ENCODE peak calls at places on chromosomes 1 and 21, in six cellular contexts. One of them, this sample, is unnamed.

GRCh38 chr1:236066828-236067386 is 2.0 kb upstream of the NID1 start:
- DNase-seq in H1: no peak
- DNase-seq in GM12878: peak
- DNase-seq in K562: no peak
- DNase-seq in GM12892: peak
- DNase-seq in HepG2: no peak
- DNase-seq in this sample: peak

GRCh38 chr1:224507771-224508523 is 73.3 kb upstream of the WDR26 start:
- DNase-seq in H1: no peak
- DNase-seq in GM12878: no peak
- DNase-seq in K562: no peak
- DNase-seq in GM12892: no peak
- DNase-seq in HepG2: peak
- DNase-seq in this sample: no peak

GRCh38 chr1:4307911-4308545 is 346.4 kb upstream of the AJAP1 start:
- DNase-seq in H1: no peak
- DNase-seq in GM12878: no peak
- DNase-seq in K562: no peak
- DNase-seq in GM12892: no peak
- DNase-seq in HepG2: no peak
- DNase-seq in this sample: no peak

GRCh38 chr1:225999912-226000337 is 782 bp upstream of the SDE2 start:
- DNase-seq in H1: no peak
- DNase-seq in GM12878: peak
- DNase-seq in K562: no peak
- DNase-seq in GM12892: no peak
- DNase-seq in HepG2: peak
- DNase-seq in this sample: no peak

GRCh38 chr1:156463874-156464273 is 36.7 kb downstream of the MEF2D start:
- DNase-seq in H1: no peak
- DNase-seq in GM12878: no peak
- DNase-seq in K562: no peak
- DNase-seq in GM12892: no peak
- DNase-seq in HepG2: no peak
- DNase-seq in this sample: no peak

GRCh38 chr1:183019860-183020259 is 3.4 kb upstream of the LAMC1 start:
- DNase-seq in H1: no peak
- DNase-seq in GM12878: no peak
- DNase-seq in K562: no peak
- DNase-seq in GM12892: no peak
- DNase-seq in HepG2: peak
- DNase-seq in this sample: no peak

GRCh38 chr1:219088778-219089557 is 84.7 kb upstream of the LYPLAL1 start:
- DNase-seq in H1: no peak
- DNase-seq in GM12878: peak
- DNase-seq in K562: peak
- DNase-seq in GM12892: no peak
- DNase-seq in HepG2: peak
- DNase-seq in this sample: no peak

GRCh38 chr1:23475134-23475628 is 8.8 kb downstream of the ASAP3 start:
- DNase-seq in H1: no peak
- DNase-seq in GM12878: no peak
- DNase-seq in K562: no peak
- DNase-seq in GM12892: no peak
- DNase-seq in HepG2: no peak
- DNase-seq in this sample: no peak

GRCh38 chr1:101992816-101993575 is 3.7 kb downstream of the OLFM3 start:
- DNase-seq in H1: no peak
- DNase-seq in GM12878: no peak
- DNase-seq in K562: no peak
- DNase-seq in GM12892: no peak
- DNase-seq in HepG2: no peak
- DNase-seq in this sample: no peak

GRCh38 chr1:162605225-162605927 is 26.9 kb upstream of the DDR2 start:
- DNase-seq in H1: no peak
- DNase-seq in GM12878: no peak
- DNase-seq in K562: no peak
- DNase-seq in GM12892: no peak
- DNase-seq in HepG2: no peak
- DNase-seq in this sample: no peak

GRCh38 chr1:62823556-62823955 is 39.6 kb downstream of the ATG4C start:
- DNase-seq in H1: no peak
- DNase-seq in GM12878: no peak
- DNase-seq in K562: no peak
- DNase-seq in GM12892: no peak
- DNase-seq in HepG2: no peak
- DNase-seq in this sample: no peak

GRCh38 chr1:54347955-54348699 is 58.1 kb downstream of the SSBP3 start:
- DNase-seq in H1: no peak
- DNase-seq in GM12878: no peak
- DNase-seq in K562: no peak
- DNase-seq in GM12892: no peak
- DNase-seq in HepG2: peak
- DNase-seq in this sample: no peak

GRCh38 chr1:27575861-27576331 is 28.0 kb downstream of the AHDC1 start:
- DNase-seq in H1: no peak
- DNase-seq in GM12878: no peak
- DNase-seq in K562: peak
- DNase-seq in GM12892: peak
- DNase-seq in HepG2: peak
- DNase-seq in this sample: peak

GRCh38 chr1:30929135-30929889 is 20.8 kb upstream of the SDC3 start:
- DNase-seq in H1: peak
- DNase-seq in GM12878: no peak
- DNase-seq in K562: peak
- DNase-seq in GM12892: no peak
- DNase-seq in HepG2: peak
- DNase-seq in this sample: no peak

GRCh38 chr1:1815606-1816281 is 37.5 kb upstream of the NADK start:
- DNase-seq in H1: no peak
- DNase-seq in GM12878: no peak
- DNase-seq in K562: no peak
- DNase-seq in GM12892: no peak
- DNase-seq in HepG2: no peak
- DNase-seq in this sample: no peak

GRCh38 chr1:28176492-28177470 is at the start of gene PTAFR:
- DNase-seq in H1: no peak
- DNase-seq in GM12878: no peak
- DNase-seq in K562: no peak
- DNase-seq in GM12892: peak
- DNase-seq in HepG2: no peak
- DNase-seq in this sample: peak

GRCh38 chr1:36384542-36385409 is 948 bp downstream of the STK40 start:
- DNase-seq in H1: no peak
- DNase-seq in GM12878: no peak
- DNase-seq in K562: peak
- DNase-seq in GM12892: no peak
- DNase-seq in HepG2: peak
- DNase-seq in this sample: no peak

GRCh38 chr1:223135176-223135575 is 7.9 kb downstream of the TLR5 start:
- DNase-seq in H1: no peak
- DNase-seq in GM12878: no peak
- DNase-seq in K562: no peak
- DNase-seq in GM12892: no peak
- DNase-seq in HepG2: no peak
- DNase-seq in this sample: no peak

GRCh38 chr1:50155564-50155963 is 46.8 kb downstream of the ELAVL4 start:
- DNase-seq in H1: no peak
- DNase-seq in GM12878: no peak
- DNase-seq in K562: no peak
- DNase-seq in GM12892: no peak
- DNase-seq in HepG2: no peak
- DNase-seq in this sample: no peak

GRCh38 chr1:26010800-26011199 is 10.8 kb upstream of the EXTL1 start:
- DNase-seq in H1: no peak
- DNase-seq in GM12878: no peak
- DNase-seq in K562: no peak
- DNase-seq in GM12892: no peak
- DNase-seq in HepG2: no peak
- DNase-seq in this sample: no peak

GRCh38 chr1:102879439-102879993 is 228.8 kb downstream of the COL11A1 start:
- DNase-seq in H1: no peak
- DNase-seq in GM12878: no peak
- DNase-seq in K562: no peak
- DNase-seq in GM12892: no peak
- DNase-seq in HepG2: peak
- DNase-seq in this sample: no peak

GRCh38 chr1:41357451-41358151 is 3.6 kb upstream of the FOXO6 start:
- DNase-seq in H1: no peak
- DNase-seq in GM12878: no peak
- DNase-seq in K562: no peak
- DNase-seq in GM12892: no peak
- DNase-seq in HepG2: no peak
- DNase-seq in this sample: no peak

GRCh38 chr1:155777541-155777940 is 79.5 kb downstream of the GON4L start:
- DNase-seq in H1: no peak
- DNase-seq in GM12878: no peak
- DNase-seq in K562: no peak
- DNase-seq in GM12892: no peak
- DNase-seq in HepG2: no peak
- DNase-seq in this sample: no peak

GRCh38 chr1:27057801-27058647 is 45.4 kb upstream of the TENT5B start:
- DNase-seq in H1: no peak
- DNase-seq in GM12878: no peak
- DNase-seq in K562: no peak
- DNase-seq in GM12892: no peak
- DNase-seq in HepG2: no peak
- DNase-seq in this sample: no peak

GRCh38 chr21:28832013-28832714 is 160.5 kb downstream of the LTN1 start:
- DNase-seq in H1: no peak
- DNase-seq in GM12878: no peak
- DNase-seq in K562: no peak
- DNase-seq in GM12892: no peak
- DNase-seq in HepG2: peak
- DNase-seq in this sample: no peak

GRCh38 chr1:177209357-177209756 is 38.6 kb downstream of the BRINP2 start:
- DNase-seq in H1: no peak
- DNase-seq in GM12878: no peak
- DNase-seq in K562: no peak
- DNase-seq in GM12892: no peak
- DNase-seq in HepG2: no peak
- DNase-seq in this sample: no peak

GRCh38 chr1:210568631-210569030 is 239.9 kb downstream of the HHAT start:
- DNase-seq in H1: no peak
- DNase-seq in GM12878: no peak
- DNase-seq in K562: no peak
- DNase-seq in GM12892: no peak
- DNase-seq in HepG2: no peak
- DNase-seq in this sample: no peak

GRCh38 chr1:50605186-50605875 is 182.1 kb upstream of the DMRTA2 start:
- DNase-seq in H1: no peak
- DNase-seq in GM12878: no peak
- DNase-seq in K562: peak
- DNase-seq in GM12892: no peak
- DNase-seq in HepG2: peak
- DNase-seq in this sample: no peak

GRCh38 chr1:43708006-43708412 is 673 bp downstream of the ST3GAL3 start:
- DNase-seq in H1: peak
- DNase-seq in GM12878: no peak
- DNase-seq in K562: no peak
- DNase-seq in GM12892: no peak
- DNase-seq in HepG2: no peak
- DNase-seq in this sample: no peak

GRCh38 chr1:6614953-6615785 is 1.6 kb downstream of the PHF13 start:
- DNase-seq in H1: no peak
- DNase-seq in GM12878: no peak
- DNase-seq in K562: no peak
- DNase-seq in GM12892: no peak
- DNase-seq in HepG2: no peak
- DNase-seq in this sample: no peak

GRCh38 chr1:116377564-116378529 is 4.8 kb downstream of the ATP1A1 start:
- DNase-seq in H1: no peak
- DNase-seq in GM12878: peak
- DNase-seq in K562: no peak
- DNase-seq in GM12892: peak
- DNase-seq in HepG2: peak
- DNase-seq in this sample: no peak
- TF ChIP-seq POLR2A in H1: no peak
- TF ChIP-seq POLR2A in GM12878: peak
- TF ChIP-seq POLR2A in K562: no peak
- TF ChIP-seq POLR2A in GM12892: peak
- TF ChIP-seq POLR2A in HepG2: peak
- TF ChIP-seq POLR2A in this sample: peak

GRCh38 chr1:70866522-70867256 is 180.9 kb downstream of the PTGER3 start:
- DNase-seq in H1: no peak
- DNase-seq in GM12878: no peak
- DNase-seq in K562: no peak
- DNase-seq in GM12892: no peak
- DNase-seq in HepG2: no peak
- DNase-seq in this sample: no peak
- TF ChIP-seq TAF1 in H1: no peak
- TF ChIP-seq TAF1 in GM12878: no peak
- TF ChIP-seq TAF1 in K562: no peak
- TF ChIP-seq TAF1 in GM12892: no peak
- TF ChIP-seq TAF1 in HepG2: no peak
- TF ChIP-seq TAF1 in this sample: no peak

GRCh38 chr1:154502066-154502741 is at the start of the genes SHE and TDRD10:
- DNase-seq in H1: no peak
- DNase-seq in GM12878: no peak
- DNase-seq in K562: no peak
- DNase-seq in GM12892: no peak
- DNase-seq in HepG2: no peak
- DNase-seq in this sample: no peak
- TF ChIP-seq POLR2A in H1: no peak
- TF ChIP-seq POLR2A in GM12878: no peak
- TF ChIP-seq POLR2A in K562: no peak
- TF ChIP-seq POLR2A in GM12892: no peak
- TF ChIP-seq POLR2A in HepG2: no peak
- TF ChIP-seq POLR2A in this sample: no peak

GRCh38 chr1:69952691-69953090 is 252.7 kb downstream of the LRRC40 start:
- DNase-seq in H1: no peak
- DNase-seq in GM12878: no peak
- DNase-seq in K562: no peak
- DNase-seq in GM12892: no peak
- DNase-seq in HepG2: no peak
- DNase-seq in this sample: no peak

GRCh38 chr1:69943030-69943429 is 262.3 kb downstream of the LRRC40 start:
- DNase-seq in H1: no peak
- DNase-seq in GM12878: no peak
- DNase-seq in K562: no peak
- DNase-seq in GM12892: no peak
- DNase-seq in HepG2: no peak
- DNase-seq in this sample: no peak

GRCh38 chr1:69946935-69947334 is 258.4 kb downstream of the LRRC40 start:
- DNase-seq in H1: no peak
- DNase-seq in GM12878: no peak
- DNase-seq in K562: no peak
- DNase-seq in GM12892: no peak
- DNase-seq in HepG2: no peak
- DNase-seq in this sample: no peak

DNA sequence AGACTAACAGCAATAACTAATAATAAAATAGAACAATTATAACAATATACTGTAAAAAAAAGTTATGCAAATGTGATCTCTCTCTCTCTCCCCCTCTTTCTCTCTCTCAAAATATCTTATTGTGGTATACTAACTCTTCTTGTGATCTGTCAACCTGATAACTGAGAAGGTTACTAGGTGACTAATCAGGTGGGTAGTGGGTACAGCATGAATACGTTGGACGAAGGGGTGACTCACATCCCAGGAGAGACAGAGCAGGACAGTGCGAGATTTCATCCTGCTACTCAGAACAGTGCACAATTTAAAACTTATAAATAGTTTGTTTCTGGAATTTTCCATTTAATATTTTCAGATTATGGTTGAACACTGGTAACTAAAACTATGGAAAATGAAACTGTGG is 257.5 kb downstream of the LRRC40 start:
- DNase-seq in H1: no peak
- DNase-seq in GM12878: no peak
- DNase-seq in K562: no peak
- DNase-seq in GM12892: no peak
- DNase-seq in HepG2: no peak
- DNase-seq in this sample: no peak
- TF ChIP-seq TAF1 in H1: no peak
- TF ChIP-seq TAF1 in GM12878: no peak
- TF ChIP-seq TAF1 in K562: no peak
- TF ChIP-seq TAF1 in GM12892: no peak
- TF ChIP-seq TAF1 in HepG2: no peak
- TF ChIP-seq TAF1 in this sample: no peak

This sample was measured in GM12891.